ENCODE peak calls at places on chromosomes 4 and X, in eight cellular contexts. F, I, L, N, S, D, K and M are unnamed samples.
A peak's percentile ranks its signal among the peaks of the same experiment; 100 is the strongest.

GRCh38 chr4:107699466-107700206 is 20.4 kb downstream of the PAPSS1 start:
- DNase-seq in I (no peak), D (no peak), F (no peak), S (no peak), N (no peak), L (no peak), K (no peak), M (no peak)

GRCh38 chr4:43337707-43338106 is 445.2 kb downstream of the GRXCR1 start:
- DNase-seq in S (no peak), D (no peak), K (no peak), L (no peak), F (no peak), I (no peak), N (no peak), M (no peak)

GRCh38 chr4:154164931-154165839 is 326.4 kb downstream of the DCHS2 start:
- DNase-seq in N (no peak), K (no peak), I (no peak), D (no peak), F (no peak), L (no peak), S (no peak), M (no peak)

GRCh38 chr4:112604590-112604989 is 32.1 kb downstream of the ZGRF1 start:
- DNase-seq in S (no peak), D (peak; percentile 81), I (no peak), N (no peak), L (peak; percentile 37), K (peak; percentile 9), F (peak; percentile 2), M (peak; percentile 20)

GRCh38 chr4:95153182-95153581 is 395.4 kb downstream of the BMPR1B start:
- DNase-seq in I (no peak), S (no peak), K (no peak), L (no peak), N (no peak), D (no peak), F (no peak), M (no peak)

GRCh38 chrX:139949703-139950102 is 15.6 kb downstream of the CXorf66 start:
- DNase-seq in N (no peak), S (no peak), L (no peak), I (no peak), K (no peak), F (no peak), D (no peak), M (no peak)

GRCh38 chr4:128298129-128298758 is 10.6 kb upstream of the PGRMC2 start:
- DNase-seq in F (no peak), S (no peak), L (no peak), K (no peak), I (no peak), D (no peak), N (no peak), M (no peak)

GRCh38 chr4:85776579-85776978 is 301.6 kb downstream of the ARHGAP24 start:
- DNase-seq in D (no peak), I (no peak), F (no peak), L (no peak), N (no peak), S (no peak), K (no peak), M (no peak)

GRCh38 chrX:39058724-39059123 is 257.5 kb downstream of the MID1IP1 start:
- DNase-seq in N (no peak), S (no peak), F (no peak), D (no peak), I (no peak), K (no peak), L (no peak), M (no peak)

GRCh38 chrX:15511563-15511962 is 11.0 kb downstream of the BMX start:
- DNase-seq in L (no peak), K (no peak), S (no peak), N (no peak), I (no peak), D (peak; percentile 74), F (no peak), M (no peak)

GRCh38 chr4:147944264-147944663 is 212.4 kb downstream of the ARHGAP10 start:
- DNase-seq in L (no peak), S (no peak), F (no peak), N (no peak), D (no peak), I (no peak), K (no peak), M (no peak)

GRCh38 chr4:185567828-185568442 is 32.6 kb upstream of the PDLIM3 start:
- DNase-seq in I (no peak), D (peak; percentile 71), N (peak; percentile 75), S (no peak), F (peak; percentile 30), L (no peak), K (no peak), M (no peak)

GRCh38 chr4:16916719-16917337 is 18.4 kb upstream of the LDB2 start:
- DNase-seq in F (no peak), S (no peak), I (peak; percentile 1), D (no peak), L (peak; percentile 39), K (peak; percentile 71), N (no peak), M (no peak)

GRCh38 chr4:110780538-110780937 is 157.7 kb upstream of the PITX2 start:
- DNase-seq in K (no peak), L (no peak), F (no peak), N (no peak), I (no peak), D (no peak), S (no peak), M (no peak)

GRCh38 chrX:149541521-149542047 is 772 bp downstream of the EOLA1 start:
- DNase-seq in D (no peak), K (no peak), N (peak; percentile 53), I (no peak), L (no peak), S (no peak), F (no peak), M (no peak)

GRCh38 chr4:78638324-78639172 is 87.0 kb downstream of the ANXA3 start:
- DNase-seq in N (no peak), F (no peak), K (no peak), S (no peak), L (no peak), I (no peak), D (peak; percentile 56), M (no peak)

GRCh38 chr4:86497131-86497530 is 97.0 kb upstream of the PTPN13 start:
- DNase-seq in N (no peak), S (no peak), K (no peak), L (no peak), F (no peak), D (peak; percentile 85), I (no peak), M (no peak)

GRCh38 chr4:94274912-94275311 is 67.2 kb downstream of the SMARCAD1 start:
- DNase-seq in K (no peak), N (no peak), S (no peak), F (no peak), L (no peak), I (no peak), D (no peak), M (no peak)

GRCh38 chrX:42732506-42732905 is 45.5 kb downstream of the PPP1R2C start:
- DNase-seq in I (no peak), D (no peak), L (no peak), N (no peak), K (no peak), S (no peak), F (no peak), M (no peak)

GRCh38 chr4:180372671-180373070 is 1870.5 kb upstream of the TENM3 start:
- DNase-seq in I (no peak), D (no peak), L (no peak), N (no peak), K (no peak), F (no peak), S (no peak), M (no peak)

GRCh38 chr4:181674315-181674714 is 568.9 kb upstream of the TENM3 start:
- DNase-seq in D (no peak), F (no peak), N (no peak), S (no peak), I (no peak), K (no peak), L (no peak), M (no peak)